ENCODE peak calls at places on chromosome 22, in eight cellular contexts. B, T, I, Z, V, K, C and N are unnamed samples.

GRCh38 chr22:25572708-25573161 is 8.3 kb downstream of the GRK3 start:
- DNase-seq in B (no peak), T (no peak), I (no peak), Z (no peak), V (no peak), K (no peak), C (no peak), N (no peak)

GRCh38 chr22:29831958-29832357 is 6.1 kb downstream of the ASCC2 start:
- DNase-seq in B (no peak), T (no peak), I (no peak), Z (no peak), V (no peak), K (no peak), C (no peak), N (no peak)

GRCh38 chr22:31140746-31141145 is 438 bp upstream of the PLA2G3 start:
- DNase-seq in B (no peak), T (no peak), I (no peak), Z (no peak), V (no peak), K (no peak), C (no peak), N (no peak)

GRCh38 chr22:21682385-21683175 is 16.8 kb downstream of the PPIL2 start:
- DNase-seq in B (no peak), T (no peak), I (peak; percentile 16), Z (no peak), V (no peak), K (no peak), C (no peak), N (no peak)

GRCh38 chr22:24952837-24953293 is 349 bp downstream of the KIAA1671 start:
- DNase-seq in B (peak; percentile 43), T (peak; percentile 72), I (no peak), Z (peak; percentile 80), V (no peak), K (peak; percentile 76), C (no peak), N (no peak)

GRCh38 chr22:18935889-18936529 is at the start of gene PRODH:
- DNase-seq in B (no peak), T (no peak), I (no peak), Z (no peak), V (no peak), K (no peak), C (no peak), N (no peak)

GRCh38 chr22:20952544-20953341 is 14.3 kb upstream of the AIFM3 start:
- DNase-seq in B (no peak), T (no peak), I (no peak), Z (no peak), V (no peak), K (no peak), C (no peak), N (peak; percentile 41)

GRCh38 chr22:17743661-17744411 is 30.4 kb downstream of the BID start:
- DNase-seq in B (no peak), T (no peak), I (no peak), Z (no peak), V (no peak), K (no peak), C (no peak), N (no peak)

GRCh38 chr22:23179381-23180294 is 671 bp upstream of the BCR start:
- DNase-seq in B (peak; percentile 24), T (no peak), I (no peak), Z (peak; percentile 39), V (no peak), K (peak; percentile 24), C (no peak), N (no peak)

GRCh38 chr22:24128024-24128423 is 53.3 kb upstream of the SUSD2 start:
- DNase-seq in B (no peak), T (no peak), I (no peak), Z (peak; percentile 24), V (no peak), K (no peak), C (no peak), N (no peak)

GRCh38 chr22:41216984-41217383 is 11.9 kb downstream of the L3MBTL2 start:
- DNase-seq in B (peak; percentile 39), T (peak; percentile 44), I (no peak), Z (peak; percentile 32), V (no peak), K (no peak), C (no peak), N (no peak)

GRCh38 chr22:39381930-39382329 is 17.6 kb upstream of the TAB1 start:
- DNase-seq in B (no peak), T (no peak), I (no peak), Z (no peak), V (no peak), K (no peak), C (no peak), N (no peak)

GRCh38 chr22:49622241-49623105 is 205.2 kb downstream of the BRD1 start:
- DNase-seq in B (no peak), T (no peak), I (peak; percentile 6), Z (no peak), V (no peak), K (no peak), C (no peak), N (no peak)

GRCh38 chr22:38317995-38318715 is 922 bp upstream of the CSNK1E start:
- DNase-seq in B (peak; percentile 64), T (peak; percentile 91), I (no peak), Z (peak; percentile 99), V (no peak), K (peak; percentile 82), C (no peak), N (peak; percentile 47)

GRCh38 chr22:43743131-43743530 is 69.0 kb downstream of the EFCAB6 start:
- DNase-seq in B (no peak), T (no peak), I (no peak), Z (no peak), V (no peak), K (no peak), C (no peak), N (no peak)

GRCh38 chr22:45994516-45995404 is 17.8 kb upstream of the WNT7B start:
- DNase-seq in B (peak; percentile 55), T (peak; percentile 67), I (peak; percentile 86), Z (peak; percentile 80), V (peak; percentile 67), K (peak; percentile 91), C (peak; percentile 80), N (peak; percentile 7)

GRCh38 chr22:32005453-32005852 is 37.6 kb upstream of the SLC5A1 start:
- DNase-seq in B (no peak), T (peak; percentile 31), I (no peak), Z (peak; percentile 54), V (no peak), K (peak; percentile 41), C (no peak), N (no peak)

GRCh38 chr22:19527321-19527721 is 3.1 kb upstream of the CLDN5 start:
- DNase-seq in B (no peak), T (no peak), I (no peak), Z (no peak), V (no peak), K (no peak), C (no peak), N (no peak)

GRCh38 chr22:38513063-38513462 is 7.0 kb upstream of the DDX17 start:
- DNase-seq in B (peak; percentile 4), T (no peak), I (peak; percentile 79), Z (no peak), V (peak; percentile 54), K (peak; percentile 45), C (peak; percentile 7), N (no peak)

GRCh38 chr22:49643998-49644397 is 183.7 kb downstream of the BRD1 start:
- DNase-seq in B (no peak), T (no peak), I (peak; percentile 45), Z (no peak), V (no peak), K (no peak), C (no peak), N (no peak)

GRCh38 chr22:27952779-27953178 is 33.7 kb upstream of the PITPNB start:
- DNase-seq in B (no peak), T (peak; percentile 40), I (no peak), Z (peak; percentile 55), V (no peak), K (no peak), C (no peak), N (no peak)

GRCh38 chr22:28582806-28583205 is 96.8 kb downstream of the TTC28 start:
- DNase-seq in B (no peak), T (peak; percentile 75), I (no peak), Z (peak; percentile 93), V (no peak), K (no peak), C (no peak), N (no peak)

GRCh38 chr22:50216161-50216683 is 15.4 kb downstream of the SELENOO start:
- DNase-seq in B (no peak), T (no peak), I (no peak), Z (no peak), V (no peak), K (no peak), C (no peak), N (no peak)

GRCh38 chr22:29144786-29145160 is 60.9 kb upstream of the EMID1 start:
- DNase-seq in B (no peak), T (no peak), I (no peak), Z (no peak), V (no peak), K (no peak), C (no peak), N (no peak)

GRCh38 chr22:44443641-44444235 is 54.3 kb downstream of the RTL6 start:
- DNase-seq in B (no peak), T (no peak), I (peak; percentile 38), Z (no peak), V (no peak), K (no peak), C (no peak), N (no peak)

GRCh38 chr22:43553451-43554258 is 141.8 kb downstream of the MPPED1 start:
- DNase-seq in B (no peak), T (no peak), I (no peak), Z (no peak), V (no peak), K (no peak), C (no peak), N (no peak)

GRCh38 chr22:50252081-50253045 is 1.3 kb upstream of the HDAC10 start:
- DNase-seq in B (peak; percentile 57), T (peak; percentile 66), I (peak; percentile 86), Z (peak; percentile 86), V (peak; percentile 75), K (peak; percentile 87), C (peak; percentile 57), N (no peak)

GRCh38 chr22:24051568-24051967 is 40.5 kb downstream of the CABIN1 start:
- DNase-seq in B (no peak), T (no peak), I (no peak), Z (peak; percentile 93), V (no peak), K (no peak), C (no peak), N (no peak)

GRCh38 chr22:26949193-26949592 is 291.8 kb downstream of the MIAT start:
- DNase-seq in B (no peak), T (peak; percentile 45), I (no peak), Z (peak; percentile 45), V (no peak), K (peak; percentile 32), C (no peak), N (no peak)

GRCh38 chr22:20787223-20787622 is 13.3 kb downstream of the SERPIND1 start:
- DNase-seq in B (no peak), T (no peak), I (no peak), Z (no peak), V (no peak), K (no peak), C (no peak), N (no peak)

GRCh38 chr22:50613291-50613981 is 12.8 kb downstream of the MAPK8IP2 start:
- DNase-seq in B (peak; percentile 87), T (no peak), I (no peak), Z (no peak), V (no peak), K (peak; percentile 61), C (no peak), N (peak; percentile 40)

GRCh38 chr22:26734339-26735018 is 77.1 kb downstream of the MIAT start:
- DNase-seq in B (no peak), T (peak; percentile 30), I (no peak), Z (no peak), V (no peak), K (no peak), C (no peak), N (no peak)

GRCh38 chr22:32699686-32700085 is 101.8 kb upstream of the TIMP3 start:
- DNase-seq in B (no peak), T (no peak), I (no peak), Z (no peak), V (no peak), K (no peak), C (no peak), N (no peak)

GRCh38 chr22:38350444-38351359 is 33.5 kb upstream of the CSNK1E start:
- DNase-seq in B (no peak), T (no peak), I (no peak), Z (no peak), V (no peak), K (no peak), C (no peak), N (no peak)